ENCODE peak calls at places on chromosome 20, in five cellular contexts. M is IMR-90, E is progenitor cell of endocrine pancreas, Z is psoas muscle, Y is epithelial cell of esophagus. C is an unnamed sample.

GRCh38 chr20:48682529-48683385 is 145.0 kb downstream of the PREX1 start:
- DNase-seq in M (peak), E (peak), Y (peak), Z (peak), C (peak)

GRCh38 chr20:43243672-43244269 is 54.1 kb upstream of the PTPRT start:
- DNase-seq in E (no peak), M (no peak), Z (no peak), Y (no peak), C (no peak)

GRCh38 chr20:63067721-63068560 is 61.2 kb upstream of the BHLHE23 start:
- DNase-seq in E (no peak), Y (no peak), M (no peak), Z (peak), C (no peak)

GRCh38 chr20:48875914-48876240 is 45.6 kb upstream of the ARFGEF2 start:
- DNase-seq in M (no peak), E (no peak), Y (peak), Z (no peak), C (no peak)

GRCh38 chr20:48455606-48456360 is 372.0 kb downstream of the PREX1 start:
- DNase-seq in Y (no peak), M (no peak), Z (no peak), E (no peak), C (no peak)

GRCh38 chr20:25076731-25077609 is 5.0 kb downstream of the VSX1 start:
- DNase-seq in Y (peak), E (peak), Z (peak), M (peak), C (no peak)

GRCh38 chr20:3674995-3675900 is 6.6 kb downstream of the ADAM33 start:
- DNase-seq in Z (no peak), Y (no peak), M (no peak), E (no peak), C (no peak)

GRCh38 chr20:44033344-44033743 is 118.7 kb downstream of the TOX2 start:
- DNase-seq in E (no peak), Y (no peak), Z (no peak), M (peak), C (no peak)

GRCh38 chr20:11101243-11101642 is 427.4 kb upstream of the JAG1 start:
- DNase-seq in Z (no peak), M (peak), Y (peak), E (no peak), C (no peak)

GRCh38 chr20:18481596-18481995 is 14.4 kb downstream of the POLR3F start:
- DNase-seq in E (no peak), Z (no peak), Y (no peak), M (no peak), C (no peak)

DNA sequence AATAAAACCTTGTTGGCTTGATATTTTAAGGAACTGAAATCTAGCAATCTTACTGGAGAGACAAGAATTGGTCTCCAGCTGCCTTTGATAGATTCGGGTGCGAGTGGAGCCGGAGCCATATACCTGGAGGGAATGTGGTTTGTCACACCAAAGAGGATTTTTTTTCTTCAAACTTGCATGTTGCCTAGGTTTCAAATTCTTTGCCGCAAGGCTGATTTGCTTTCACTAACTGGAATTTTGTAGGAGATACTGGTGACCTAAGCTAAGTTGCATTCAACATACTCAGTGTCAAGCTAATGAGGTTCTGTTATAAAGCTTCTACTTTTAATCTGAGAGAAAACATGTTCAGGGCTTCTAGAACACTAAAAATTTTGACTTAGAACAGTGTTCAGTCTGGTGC is 39.7 kb upstream of the ASIP start:
- DNase-seq in M (no peak), Z (no peak), E (no peak), Y (no peak), C (no peak)
- TF ChIP-seq CTCF in M (no peak), Z (no peak), E (no peak), Y (no peak), C (no peak)

GRCh38 chr20:31494131-31494530 is 19.0 kb downstream of the REM1 start:
- DNase-seq in Y (peak), E (no peak), Z (no peak), M (peak), C (no peak)
- TF ChIP-seq CTCF in Y (peak), E (peak), Z (no peak), M (peak), C (peak)

GRCh38 chr20:57264908-57265648 is 1.4 kb downstream of the BMP7 start:
- DNase-seq in Z (no peak), Y (no peak), E (no peak), M (no peak), C (no peak)

GRCh38 chr20:57266251-57267157 is at the start of gene BMP7:
- DNase-seq in Z (no peak), E (peak), M (no peak), Y (no peak), C (no peak)

GRCh38 chr20:57264151-57264792 is 2.2 kb downstream of the BMP7 start:
- DNase-seq in Z (no peak), Y (no peak), M (no peak), E (peak), C (no peak)

GRCh38 chr20:57267158-57267821 is 849 bp upstream of the BMP7 start:
- DNase-seq in E (no peak), Z (no peak), M (no peak), Y (no peak), C (no peak)

DNA sequence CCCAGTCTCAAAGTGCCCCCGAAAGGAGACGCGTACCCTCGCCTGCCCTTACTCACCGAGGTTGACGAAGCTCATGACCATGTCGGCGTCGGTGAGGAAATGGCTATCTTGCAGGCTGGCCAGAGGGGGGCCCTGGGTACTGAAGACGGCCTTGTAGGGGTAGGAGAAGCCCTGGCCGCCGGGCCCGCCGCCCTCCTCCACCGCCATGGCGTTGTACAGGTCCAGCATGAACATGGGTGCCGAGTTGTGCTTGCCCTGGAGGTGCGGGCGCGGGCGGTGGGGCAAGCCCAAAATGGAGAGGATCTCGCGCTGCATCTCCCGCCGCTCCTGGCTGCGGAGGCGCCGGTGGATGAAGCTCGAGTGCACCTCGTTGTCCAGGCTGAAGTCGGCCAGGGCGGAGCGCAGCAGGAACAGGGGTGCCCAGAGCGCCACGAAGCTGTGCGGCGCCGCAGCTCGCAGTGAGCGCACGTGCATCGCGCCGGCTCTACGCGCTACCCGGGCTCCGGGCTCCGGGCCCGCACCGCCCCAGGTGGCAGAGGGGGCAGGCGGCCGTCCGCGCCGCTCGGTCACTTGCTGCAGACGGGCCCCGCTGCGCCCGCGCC is 691 bp downstream of the BMP7 start:
- DNase-seq in M (no peak), E (peak), Z (no peak), Y (no peak), C (no peak)
- TF ChIP-seq CTCF in M (no peak), E (no peak), Z (no peak), Y (no peak), C (no peak)

GRCh38 chr20:50188287-50188688 is 2.3 kb upstream of the CEBPB start:
- DNase-seq in E (no peak), M (no peak), Y (no peak), Z (no peak), C (no peak)

GRCh38 chr20:50186151-50186885 is 4.3 kb upstream of the CEBPB start:
- DNase-seq in E (peak), Z (peak), Y (peak), M (peak), C (peak)

GRCh38 chr20:50188879-50189680 is 1.6 kb upstream of the CEBPB start:
- DNase-seq in M (no peak), E (no peak), Y (no peak), Z (no peak), C (no peak)

GRCh38 chr20:50186987-50187402 is 3.6 kb upstream of the CEBPB start:
- DNase-seq in E (no peak), Y (no peak), M (no peak), Z (no peak), C (no peak)

DNA sequence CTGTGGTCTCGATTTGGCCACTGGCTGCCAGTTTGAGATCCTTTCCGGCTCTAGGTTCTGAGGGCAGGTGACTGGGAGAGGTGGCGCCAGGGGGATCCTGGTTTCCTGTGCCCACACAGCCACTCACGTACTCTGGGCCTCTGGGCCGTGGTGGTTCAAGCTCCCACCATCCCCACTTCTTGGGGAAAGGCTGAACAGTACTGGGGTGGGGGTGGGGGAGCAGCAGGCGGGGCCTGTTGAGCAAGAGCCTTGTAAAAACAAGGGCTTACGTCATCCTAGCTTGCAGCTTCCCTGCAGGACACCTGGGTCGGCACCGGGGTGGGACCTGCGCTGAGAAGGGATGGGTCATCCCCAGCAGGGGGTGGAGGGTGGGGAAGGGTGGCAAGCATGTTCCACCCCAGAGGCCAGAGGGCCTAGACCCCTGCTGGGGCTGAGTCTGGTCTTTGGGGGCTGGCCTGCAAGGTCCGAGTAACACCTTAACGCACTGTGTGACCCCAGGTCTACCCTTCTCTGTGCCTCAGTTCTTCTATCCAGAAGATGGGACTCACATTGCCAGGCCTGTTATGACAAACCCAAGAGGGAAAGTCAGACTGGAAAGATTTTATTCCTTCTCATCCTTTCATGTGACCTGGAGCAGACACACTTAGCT is 3.1 kb upstream of the CEBPB start:
- DNase-seq in E (no peak), Z (peak), Y (peak), M (peak), C (no peak)
- TF ChIP-seq CTCF in E (no peak), Z (no peak), Y (no peak), M (no peak), C (no peak)

DNA sequence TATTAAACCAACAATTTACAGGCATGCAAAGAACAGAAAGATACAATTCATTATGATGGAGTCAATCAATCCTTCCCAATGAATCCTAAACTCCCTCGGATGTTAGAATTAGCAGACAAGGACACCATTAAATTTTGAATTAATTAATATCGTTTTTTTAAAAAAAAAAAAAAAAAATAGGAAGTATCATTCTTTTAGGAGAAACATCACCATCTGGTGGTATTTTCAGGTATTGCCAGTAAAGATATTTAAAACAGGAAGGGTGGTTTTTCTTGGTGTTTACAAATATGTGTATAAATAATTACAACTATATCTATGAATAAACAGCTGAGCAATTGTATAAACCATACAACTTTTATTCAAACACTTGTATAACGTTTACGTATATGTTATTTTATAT is 564.4 kb downstream of the HAO1 start:
- DNase-seq in E (no peak), M (peak), Y (peak), Z (no peak), C (no peak)
- TF ChIP-seq CTCF in E (peak), M (peak), Y (peak), Z (peak), C (peak)

GRCh38 chr20:64145458-64146300 is 18.6 kb upstream of the MYT1 start:
- DNase-seq in Z (no peak), E (no peak), M (no peak), Y (no peak), C (no peak)
- TF ChIP-seq CTCF in Z (no peak), E (no peak), M (peak), Y (peak), C (no peak)

DNA sequence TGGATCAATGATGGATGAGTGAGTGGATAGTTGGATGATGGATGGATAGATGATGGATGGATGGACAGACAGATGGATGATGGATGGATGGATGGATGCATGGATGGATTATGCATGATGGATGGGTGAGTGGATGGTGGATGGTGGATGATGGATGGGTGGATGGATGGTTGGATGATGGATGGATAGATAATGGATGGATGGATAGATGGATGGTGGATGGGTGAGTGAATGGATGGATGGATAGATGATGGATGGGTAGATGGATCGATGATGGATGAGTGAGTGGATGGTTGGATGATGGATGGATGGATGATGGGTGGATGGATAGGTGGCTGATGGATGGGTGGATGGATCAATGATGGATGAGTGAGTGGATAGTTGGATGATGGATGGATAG is 176.0 kb downstream of the TAF4 start:
- DNase-seq in E (no peak), M (no peak), Y (no peak), Z (no peak), C (no peak)
- TF ChIP-seq CTCF in E (no peak), M (no peak), Y (no peak), Z (no peak), C (no peak)

DNA sequence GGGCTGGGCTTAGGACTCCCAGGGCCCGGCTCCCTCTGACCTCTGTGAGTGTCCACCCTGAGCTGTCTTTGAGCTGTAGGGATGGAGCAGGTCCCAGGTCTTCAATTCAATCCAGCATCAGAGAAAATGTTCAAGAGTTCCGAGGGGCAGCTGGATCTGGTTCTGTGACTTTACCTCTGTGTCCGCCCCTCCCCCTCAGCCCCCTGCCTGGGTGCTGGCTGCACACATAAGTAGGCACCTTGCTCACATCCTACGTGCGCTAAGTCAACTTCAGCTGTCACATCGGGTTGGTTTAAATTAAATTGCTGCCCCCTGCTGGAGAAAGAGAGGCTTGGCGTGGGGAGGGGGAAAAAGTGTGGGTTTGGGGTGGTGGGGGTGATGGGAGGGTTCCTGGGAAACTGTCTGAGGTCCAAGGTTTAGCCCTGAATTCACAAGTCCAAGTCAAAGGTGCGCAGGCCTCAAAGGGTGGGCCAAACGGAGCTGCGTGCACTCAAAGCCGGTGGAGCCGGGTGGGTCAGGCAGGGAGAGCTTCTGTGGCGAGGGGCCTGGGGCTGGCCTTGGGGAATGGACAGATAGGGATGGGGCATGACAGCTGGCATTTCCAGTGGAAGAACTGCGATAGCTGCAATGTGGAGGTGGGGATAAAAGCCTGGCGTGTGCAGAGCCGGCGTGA is 3.0 kb downstream of the WFDC5 start:
- DNase-seq in Z (no peak), E (no peak), Y (peak), M (no peak), C (no peak)
- TF ChIP-seq CTCF in Z (peak), E (peak), Y (peak), M (peak), C (peak)